ENCODE peak calls at places on chromosomes 6 and 20, in six cellular contexts. Q is endothelial cell of umbilical vein, Z is left ventricle myocardium inferior, B is HCEC 1CT, R is gastrocnemius medialis, M is amniotic stem cell. A is an unnamed sample.

GRCh38 chr6:132650413-132650812 is 8.6 kb downstream of the TAAR1 start:
- DNase-seq in Q (no peak), Z (no peak), B (no peak), R (no peak), M (no peak), A (no peak)

GRCh38 chr20:3747471-3747870 is 15.0 kb downstream of the HSPA12B start:
- DNase-seq in Q (no peak), Z (no peak), B (no peak), R (no peak), M (no peak), A (no peak)

GRCh38 chr6:16921399-16922110 is 160.3 kb upstream of the ATXN1 start:
- DNase-seq in Q (no peak), Z (no peak), B (no peak), R (no peak), M (no peak), A (no peak)

GRCh38 chr6:56401477-56402070 is 154.2 kb upstream of the COL21A1 start:
- DNase-seq in Q (no peak), Z (no peak), B (no peak), R (no peak), M (no peak), A (no peak)

GRCh38 chr20:49698477-49698876 is 15.2 kb downstream of the B4GALT5 start:
- DNase-seq in Q (no peak), Z (no peak), B (no peak), R (no peak), M (no peak), A (no peak)

GRCh38 chr6:68087399-68088133 is 547.5 kb upstream of the ADGRB3 start:
- DNase-seq in Q (no peak), Z (no peak), B (peak), R (no peak), M (no peak), A (no peak)

GRCh38 chr6:105688573-105688972 is 285.7 kb upstream of the PREP start:
- DNase-seq in Q (no peak), Z (no peak), B (no peak), R (no peak), M (no peak), A (no peak)

GRCh38 chr6:1485678-1486077 is 96.3 kb downstream of the FOXF2 start:
- DNase-seq in Q (peak), Z (no peak), B (peak), R (no peak), M (peak), A (no peak)

GRCh38 chr6:108117427-108118358 is 43.2 kb upstream of the OSTM1 start:
- DNase-seq in Q (peak), Z (peak), B (no peak), R (no peak), M (no peak), A (no peak)

GRCh38 chr20:35327074-35327976 is 35.1 kb upstream of the FAM83C start:
- DNase-seq in Q (peak), Z (no peak), B (peak), R (no peak), M (no peak), A (no peak)

GRCh38 chr6:15207923-15208322 is 37.9 kb upstream of the JARID2 start:
- DNase-seq in Q (no peak), Z (no peak), B (peak), R (no peak), M (no peak), A (no peak)

GRCh38 chr20:19812056-19812455 is 54.0 kb downstream of the RIN2 start:
- DNase-seq in Q (no peak), Z (no peak), B (peak), R (no peak), M (no peak), A (no peak)

GRCh38 chr6:170444811-170445211 is 108.3 kb downstream of the PSMB1 start:
- DNase-seq in Q (no peak), Z (no peak), B (no peak), R (no peak), M (no peak), A (no peak)

A was measured in prostate gland.